ENCODE peak calls at places on chromosome 17, in eight cellular contexts. K, X, Z, Y, V, Q, N and U are unnamed samples.

GRCh38 chr17:80189611-80190010 is 19.8 kb downstream of the CARD14 start:
- DNase-seq in K (no peak), X (no peak), Z (no peak), Y (no peak), V (no peak), Q (no peak), N (no peak), U (no peak)

GRCh38 chr17:19254651-19255050 is 17.5 kb downstream of the EPN2 start:
- DNase-seq in K (no peak), X (no peak), Z (no peak), Y (no peak), V (no peak), Q (no peak), N (no peak), U (no peak)

GRCh38 chr17:5769936-5770335 is 185.6 kb upstream of the NLRP1 start:
- DNase-seq in K (no peak), X (no peak), Z (no peak), Y (peak), V (peak), Q (no peak), N (no peak), U (no peak)

GRCh38 chr17:56441331-56441730 is 152.2 kb upstream of the NOG start:
- DNase-seq in K (no peak), X (no peak), Z (no peak), Y (no peak), V (no peak), Q (no peak), N (peak), U (no peak)

GRCh38 chr17:2042355-2042929 is 620 bp downstream of the OVCA2 start:
- DNase-seq in K (no peak), X (no peak), Z (no peak), Y (peak), V (peak), Q (no peak), N (no peak), U (no peak)

GRCh38 chr17:9284884-9285283 is 263.6 kb downstream of the NTN1 start:
- DNase-seq in K (no peak), X (no peak), Z (no peak), Y (no peak), V (no peak), Q (peak), N (no peak), U (no peak)

GRCh38 chr17:62819511-62820221 is 11.6 kb upstream of the MARCHF10 start:
- DNase-seq in K (no peak), X (peak), Z (no peak), Y (peak), V (peak), Q (peak), N (peak), U (peak)

GRCh38 chr17:45307290-45308015 is 9.4 kb downstream of the MAP3K14 start:
- DNase-seq in K (no peak), X (no peak), Z (no peak), Y (peak), V (no peak), Q (no peak), N (peak), U (peak)

GRCh38 chr17:14300628-14301278 is at the start of gene HS3ST3B1:
- DNase-seq in K (peak), X (peak), Z (peak), Y (peak), V (peak), Q (peak), N (peak), U (peak)

GRCh38 chr17:29572691-29573557 is 4.4 kb downstream of the TP53I13 start:
- DNase-seq in K (no peak), X (no peak), Z (peak), Y (no peak), V (peak), Q (peak), N (no peak), U (peak)

GRCh38 chr17:71184716-71185115 is 936.1 kb upstream of the SOX9 start:
- DNase-seq in K (no peak), X (no peak), Z (no peak), Y (no peak), V (no peak), Q (no peak), N (peak), U (no peak)